ENCODE peak calls at places on chromosome 13, in four cellular contexts. P, H, D and K are unnamed samples.

GRCh38 chr13:33348366-33348765 is 62.8 kb upstream of the STARD13 start:
- DNase-seq in P (peak; percentile 62), D (no peak), H (no peak), K (no peak)

GRCh38 chr13:73945371-73945770 is 188.8 kb downstream of the KLF12 start:
- DNase-seq in D (no peak), H (no peak), P (peak; percentile 6), K (no peak)

GRCh38 chr13:55483626-55484158 is 1657.0 kb upstream of the PRR20A start:
- DNase-seq in P (no peak), H (no peak), D (no peak), K (no peak)

GRCh38 chr13:41463823-41464602 is 6.7 kb downstream of the RGCC start:
- DNase-seq in P (no peak), D (peak; percentile 51), H (no peak), K (no peak)

GRCh38 chr13:26658491-26658890 is 101.0 kb downstream of the WASF3 start:
- DNase-seq in P (no peak), H (peak; percentile 70), D (no peak), K (no peak)

GRCh38 chr13:48096670-48097069 is 1.8 kb upstream of the MED4 start:
- DNase-seq in H (no peak), D (no peak), P (no peak), K (no peak)

GRCh38 chr13:46348976-46349375 is 38.1 kb downstream of the RUBCNL start:
- DNase-seq in P (no peak), H (peak; percentile 18), D (no peak), K (no peak)

GRCh38 chr13:113548778-113549621 is 35.6 kb upstream of the TFDP1 start:
- DNase-seq in P (no peak), D (no peak), H (no peak), K (no peak)

GRCh38 chr13:101417043-101417406 is 717 bp upstream of the NALCN start:
- DNase-seq in D (no peak), P (peak; percentile 91), H (peak; percentile 9), K (no peak)

GRCh38 chr13:48530833-48531232 is 2.0 kb downstream of the RCBTB2 start:
- DNase-seq in D (no peak), P (no peak), H (no peak), K (no peak)

GRCh38 chr13:52695856-52696255 is 43.2 kb downstream of the SUGT1 start:
- DNase-seq in D (peak; percentile 29), H (no peak), P (peak; percentile 19), K (peak; percentile 37)

GRCh38 chr13:66803013-66803739 is 427.0 kb downstream of the PCDH9 start:
- DNase-seq in H (no peak), P (no peak), D (no peak), K (no peak)

GRCh38 chr13:51221674-51222509 is at the start of gene FAM124A:
- DNase-seq in H (peak; percentile 91), P (peak; percentile 45), D (peak; percentile 45), K (no peak)

GRCh38 chr13:46773556-46773955 is 23.4 kb downstream of the ESD start:
- DNase-seq in H (no peak), D (no peak), P (no peak), K (no peak)

GRCh38 chr13:24362435-24362951 is 53.1 kb downstream of the C1QTNF9 start:
- DNase-seq in P (no peak), H (no peak), D (no peak), K (no peak)

GRCh38 chr13:91296011-91296410 is 51.5 kb upstream of the MIR17HG start:
- DNase-seq in D (no peak), H (no peak), P (no peak), K (no peak)

GRCh38 chr13:95502216-95502615 is 50.3 kb upstream of the CLDN10 start:
- DNase-seq in P (no peak), H (no peak), D (no peak), K (peak; percentile 69)

GRCh38 chr13:95822303-95822702 is 145.4 kb downstream of the DNAJC3 start:
- DNase-seq in H (no peak), P (no peak), D (no peak), K (no peak)

DNA sequence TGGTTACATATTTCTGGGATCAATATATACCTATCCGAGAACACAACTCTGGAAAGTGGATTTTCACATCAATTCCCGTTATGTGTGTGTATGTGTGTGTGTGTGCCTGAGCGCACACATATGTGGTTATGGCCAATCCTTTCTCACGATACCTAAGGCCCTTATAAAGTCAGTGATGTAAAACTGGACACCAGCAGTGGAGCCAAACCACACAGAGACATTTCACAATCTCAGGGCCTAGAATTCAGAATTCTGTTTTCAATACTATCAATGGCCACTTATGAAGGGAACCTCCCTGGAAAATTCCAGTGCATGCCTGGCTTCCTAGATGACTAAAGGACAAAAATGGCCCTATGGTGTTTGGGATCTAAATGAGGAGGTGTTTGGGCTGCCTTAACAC is 187.3 kb upstream of the UBL3 start:
- DNase-seq in D (no peak), H (no peak), P (no peak), K (no peak)
- H3K4me1 ChIP-seq in D (no peaks in the 10 kb centered on the region), H (peaks cover 13% of the 10 kb centered on the region), P (peaks cover 16% of the 10 kb centered on the region), K (peaks cover 6% of the 10 kb centered on the region)

DNA sequence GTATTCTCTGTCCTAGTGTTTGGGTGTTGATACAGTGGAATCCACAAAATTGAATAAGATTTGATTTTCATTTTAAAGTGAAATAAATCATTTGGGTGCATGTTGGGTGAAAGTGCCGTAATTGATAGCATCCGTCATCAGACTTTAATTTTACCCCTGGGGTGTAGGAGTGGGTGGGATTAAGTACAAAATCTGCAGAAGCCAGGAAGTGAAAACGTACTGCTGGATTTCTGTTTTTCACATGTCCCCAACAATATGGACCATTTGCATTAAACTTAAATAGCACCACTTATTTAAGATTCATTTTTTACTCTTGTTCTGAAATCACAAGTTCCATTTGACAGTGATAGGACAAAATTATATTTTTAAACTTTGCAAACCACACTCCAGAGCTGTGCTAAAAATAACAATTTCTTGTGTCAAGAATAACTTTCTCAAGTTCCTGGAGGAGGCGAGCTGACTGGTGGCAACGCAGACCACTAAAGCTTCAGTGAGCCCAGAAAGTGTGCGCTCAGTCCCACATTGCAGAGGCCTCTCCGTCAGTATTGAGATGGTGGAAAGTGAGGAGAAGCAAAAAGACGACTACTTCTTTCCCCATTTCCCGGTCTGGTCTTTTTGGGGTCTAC is 71.3 kb downstream of the ARHGEF7 start:
- DNase-seq in P (no peak), H (no peak), D (no peak), K (no peak)
- H3K4me1 ChIP-seq in P (peaks cover 11% of the 10 kb centered on the region), H (no peaks in the 10 kb centered on the region), D (peaks cover 62% of the 10 kb centered on the region), K (peaks cover 8% of the 10 kb centered on the region)

DNA sequence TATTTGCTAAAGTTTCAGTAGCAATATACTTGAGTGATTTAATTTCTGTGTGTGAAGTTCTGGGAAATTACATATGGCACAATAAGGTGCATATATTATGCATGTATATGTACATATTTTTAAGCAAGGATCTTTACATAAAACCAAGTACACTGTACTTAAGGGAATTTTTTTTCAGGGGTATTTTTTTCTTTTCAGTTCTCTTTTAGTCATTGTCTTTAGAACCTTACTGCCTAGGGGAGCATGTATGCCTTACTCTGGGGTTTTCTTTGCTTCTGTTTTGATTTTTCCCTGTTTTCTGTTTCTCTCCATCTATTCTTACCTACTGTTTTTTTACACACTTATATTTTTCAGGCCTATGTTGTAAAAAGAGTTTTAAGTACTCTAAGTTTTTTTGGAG is 7.4 kb downstream of the RAP2A start:
- DNase-seq in D (no peak), P (no peak), H (no peak), K (no peak)
- H3K4me1 ChIP-seq in D (peaks cover 6% of the 10 kb centered on the region), P (no peaks in the 10 kb centered on the region), H (peaks cover 9% of the 10 kb centered on the region), K (no peaks in the 10 kb centered on the region)

GRCh38 chr13:27959976-27960361 is 9.1 kb downstream of the CDX2 start:
- DNase-seq in P (no peak), H (no peak), D (no peak), K (no peak)
- H3K4me1 ChIP-seq in P (peaks cover 28% of the 10 kb centered on the region), H (no peaks in the 10 kb centered on the region), D (peaks cover 11% of the 10 kb centered on the region), K (no peaks in the 10 kb centered on the region)

DNA sequence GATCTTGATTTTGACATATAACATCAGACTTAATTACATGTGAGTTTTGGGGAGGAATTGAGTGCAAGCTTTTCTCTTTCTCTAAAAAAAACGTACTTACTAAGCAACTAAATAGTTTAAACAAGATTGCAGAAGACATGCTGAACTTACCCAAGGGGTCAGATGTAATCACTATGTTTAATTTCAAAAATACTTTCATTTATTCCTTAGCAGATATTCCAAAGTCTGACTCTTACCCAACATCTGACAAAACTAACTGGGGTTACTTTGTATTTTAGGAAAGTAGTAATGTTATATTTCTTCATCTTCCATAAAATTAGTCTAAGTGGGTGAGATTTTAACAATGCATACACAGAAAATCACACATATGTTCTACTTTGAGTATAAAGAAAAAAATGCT is 270.2 kb downstream of the DNAJC15 start:
- DNase-seq in H (no peak), P (no peak), D (no peak), K (no peak)
- H3K4me1 ChIP-seq in H (no peaks in the 10 kb centered on the region), P (peaks cover 41% of the 10 kb centered on the region), D (no peaks in the 10 kb centered on the region), K (peaks cover 18% of the 10 kb centered on the region)

DNA sequence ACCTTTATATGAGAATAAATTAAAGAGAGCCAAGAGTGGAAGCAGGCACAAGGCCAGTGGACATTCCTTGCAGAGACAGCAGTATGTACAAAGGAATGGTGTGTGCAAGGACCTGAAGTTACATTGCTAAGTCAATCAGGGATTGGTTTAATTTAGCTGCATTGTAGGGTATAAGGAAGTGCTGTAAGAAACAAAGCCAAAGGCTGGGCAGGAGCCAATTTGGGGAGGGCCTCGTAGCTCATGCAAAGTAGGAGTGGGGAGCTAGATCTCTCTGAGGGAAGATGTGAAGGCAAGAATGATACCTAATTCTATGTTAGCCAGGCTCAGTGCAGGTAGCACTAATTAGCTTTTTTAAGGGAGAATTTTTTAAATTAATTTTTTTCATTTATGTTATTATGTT is 76.7 kb downstream of the SLAIN1 start:
- DNase-seq in H (no peak), D (no peak), P (no peak), K (no peak)
- H3K4me1 ChIP-seq in H (no peaks in the 10 kb centered on the region), D (no peaks in the 10 kb centered on the region), P (no peaks in the 10 kb centered on the region), K (no peaks in the 10 kb centered on the region)

DNA sequence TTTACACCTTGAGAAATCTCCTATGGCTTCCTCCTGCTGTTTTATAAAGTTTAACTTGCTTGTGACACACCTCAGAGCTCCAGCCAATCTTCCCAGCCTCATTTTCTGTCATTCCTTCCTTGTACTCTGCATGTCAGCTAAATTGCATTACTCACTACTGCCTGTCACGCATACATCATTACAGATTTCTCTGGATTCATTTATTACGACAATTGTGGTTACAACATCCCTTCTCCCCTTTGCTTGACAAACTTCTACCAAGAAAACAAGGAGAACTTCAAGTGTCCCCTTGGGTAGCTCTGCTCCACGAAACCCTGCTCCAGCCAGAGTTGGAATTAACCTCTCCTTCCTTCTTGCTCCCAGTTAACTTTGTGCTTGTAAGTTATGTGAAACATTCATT is 22.0 kb upstream of the GPR18 start:
- DNase-seq in D (no peak), P (no peak), H (no peak), K (no peak)
- H3K4me1 ChIP-seq in D (peaks cover 76% of the 10 kb centered on the region), P (no peaks in the 10 kb centered on the region), H (peaks cover 24% of the 10 kb centered on the region), K (no peaks in the 10 kb centered on the region)

GRCh38 chr13:49607761-49608160 is 20.5 kb upstream of the ARL11 start:
- DNase-seq in D (no peak), P (no peak), H (no peak), K (no peak)
- H3K4me1 ChIP-seq in D (no peaks in the 10 kb centered on the region), P (peaks cover 8% of the 10 kb centered on the region), H (peaks cover 10% of the 10 kb centered on the region), K (no peaks in the 10 kb centered on the region)